ENCODE peak calls at places on chromosomes 16 and 17, in six cellular contexts. L, E, C, H, S and T are unnamed samples.

GRCh38 chr17:21370430-21370829 is 5.7 kb upstream of the KCNJ12 start:
- DNase-seq in S (no peak), C (no peak), L (no peak), H (no peak), E (no peak), T (no peak)

GRCh38 chr17:9666461-9667050 is 21.2 kb downstream of the USP43 start:
- DNase-seq in C (no peak), L (no peak), S (no peak), E (no peak), H (no peak), T (no peak)

GRCh38 chr16:31507929-31508705 is at the start of gene RUSF1:
- DNase-seq in S (peak), E (peak), H (peak), C (peak), L (peak), T (peak)

GRCh38 chr17:9389116-9389515 is 186.5 kb downstream of the STX8 start:
- DNase-seq in S (no peak), L (peak), H (peak), C (no peak), E (no peak), T (no peak)

GRCh38 chr17:75976175-75976848 is 2.7 kb downstream of the ACOX1 start:
- DNase-seq in H (no peak), E (no peak), C (no peak), L (peak), S (no peak), T (no peak)

GRCh38 chr17:60145006-60145935 is 4.5 kb upstream of the CA4 start:
- DNase-seq in H (no peak), E (no peak), L (no peak), S (no peak), C (peak), T (peak)

GRCh38 chr16:48531011-48531962 is 78.7 kb downstream of the N4BP1 start:
- DNase-seq in H (no peak), L (no peak), S (no peak), E (no peak), C (no peak), T (no peak)

GRCh38 chr16:86525696-86526095 is 15.4 kb downstream of the FOXF1 start:
- DNase-seq in C (no peak), H (no peak), E (no peak), S (no peak), L (no peak), T (no peak)

GRCh38 chr16:88926374-88926990 is 50.5 kb downstream of the CBFA2T3 start:
- DNase-seq in C (no peak), L (peak), E (no peak), H (no peak), S (peak), T (no peak)

GRCh38 chr16:88527186-88527936 is 42.8 kb upstream of the ZC3H18 start:
- DNase-seq in L (peak), E (peak), H (no peak), C (peak), S (peak), T (no peak)

GRCh38 chr17:75849724-75850123 is 5.4 kb downstream of the WBP2 start:
- DNase-seq in C (no peak), L (no peak), H (no peak), E (no peak), S (peak), T (no peak)

GRCh38 chr17:62614142-62614541 is 13.3 kb upstream of the MRC2 start:
- DNase-seq in E (no peak), S (no peak), H (no peak), C (no peak), L (no peak), T (no peak)

GRCh38 chr16:54921229-54921824 is 9.3 kb upstream of the IRX5 start:
- DNase-seq in L (no peak), E (no peak), S (no peak), C (no peak), H (no peak), T (no peak)

GRCh38 chr17:55527520-55528118 is 16.4 kb upstream of the SMIM36 start:
- DNase-seq in S (peak), L (peak), E (peak), H (no peak), C (peak), T (peak)

GRCh38 chr17:45137561-45138305 is 2.2 kb downstream of the ACBD4 start:
- DNase-seq in H (no peak), L (no peak), E (no peak), S (no peak), C (no peak), T (no peak)

GRCh38 chr17:15384142-15384803 is 42.9 kb upstream of the TEKT3 start:
- DNase-seq in E (no peak), C (peak), S (no peak), H (no peak), L (no peak), T (no peak)

GRCh38 chr17:79090503-79091372 is 16.1 kb downstream of the ENGASE start:
- DNase-seq in L (peak), C (peak), H (no peak), S (no peak), E (no peak), T (no peak)

GRCh38 chr16:66996324-66996982 is 8.1 kb downstream of the CES4A start:
- DNase-seq in L (peak), S (no peak), C (no peak), E (no peak), H (no peak), T (no peak)

GRCh38 chr17:66661411-66661843 is 173.5 kb upstream of the CACNG5 start:
- DNase-seq in L (no peak), S (peak), E (no peak), H (no peak), C (no peak), T (no peak)

GRCh38 chr16:29686740-29687327 is 7.9 kb downstream of the QPRT start:
- DNase-seq in E (no peak), C (no peak), S (no peak), H (no peak), L (no peak), T (no peak)

GRCh38 chr16:67278773-67279295 is 498 bp upstream of the PLEKHG4 start:
- DNase-seq in L (no peak), C (peak), H (no peak), E (peak), S (peak), T (peak)

GRCh38 chr17:40134184-40134583 is 6.2 kb upstream of the CASC3 start:
- DNase-seq in S (no peak), L (no peak), C (no peak), H (no peak), E (no peak), T (no peak)

GRCh38 chr16:66289051-66289680 is 77.3 kb upstream of the CDH5 start:
- DNase-seq in C (no peak), S (no peak), E (no peak), L (no peak), H (no peak), T (no peak)

GRCh38 chr17:70405492-70406220 is 236.3 kb downstream of the KCNJ2 start:
- DNase-seq in H (peak), L (no peak), E (no peak), C (no peak), S (no peak), T (no peak)

DNA sequence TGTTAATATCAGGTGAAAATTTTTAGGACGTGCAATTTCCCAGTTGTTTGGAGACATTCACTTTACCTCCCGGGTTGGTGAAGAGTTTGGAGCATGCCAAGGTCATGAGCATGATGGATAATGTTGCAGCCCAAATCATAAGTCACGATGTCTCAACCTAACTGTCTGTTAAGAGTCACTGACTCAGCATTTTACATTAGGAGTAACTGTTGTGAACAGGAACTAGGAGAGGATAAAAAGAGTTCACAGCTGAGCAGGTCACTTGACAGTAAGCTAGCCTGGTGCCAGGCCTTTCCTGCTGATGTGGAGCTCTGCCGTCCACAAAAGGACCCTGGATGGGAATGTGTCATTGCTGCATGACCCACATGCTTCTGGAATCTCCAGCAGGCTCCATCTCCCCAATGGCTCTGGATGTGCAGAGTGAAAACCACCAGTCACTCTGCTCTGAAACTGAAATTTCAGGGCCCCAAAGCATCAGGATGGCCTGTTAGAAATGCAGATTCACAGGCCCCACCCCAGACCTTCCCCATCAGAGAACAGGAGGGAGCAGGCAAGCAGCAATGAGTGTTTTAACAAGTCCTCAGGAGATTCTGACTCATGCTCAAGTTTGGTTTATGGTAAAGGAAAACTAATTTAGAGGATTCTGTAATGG is 371.6 kb upstream of the MAF start:
- DNase-seq in L (no peak), S (peak), H (no peak), C (no peak), E (no peak), T (no peak)
- TF ChIP-seq CREB1 in L (no peak), S (no peak), H (no peak), C (no peak), E (no peak), T (no peak)

GRCh38 chr17:43373343-43373742 is 25.4 kb upstream of the ARL4D start:
- DNase-seq in H (no peak), S (no peak), L (no peak), C (no peak), E (no peak), T (no peak)

GRCh38 chr17:43381204-43381603 is 17.6 kb upstream of the ARL4D start:
- DNase-seq in L (no peak), C (no peak), E (no peak), H (no peak), S (no peak), T (no peak)

GRCh38 chr17:43380307-43380706 is 18.5 kb upstream of the ARL4D start:
- DNase-seq in L (no peak), H (no peak), S (no peak), C (peak), E (no peak), T (no peak)

GRCh38 chr17:43378766-43379165 is 20.0 kb upstream of the ARL4D start:
- DNase-seq in E (no peak), H (no peak), S (no peak), L (no peak), C (no peak), T (no peak)

DNA sequence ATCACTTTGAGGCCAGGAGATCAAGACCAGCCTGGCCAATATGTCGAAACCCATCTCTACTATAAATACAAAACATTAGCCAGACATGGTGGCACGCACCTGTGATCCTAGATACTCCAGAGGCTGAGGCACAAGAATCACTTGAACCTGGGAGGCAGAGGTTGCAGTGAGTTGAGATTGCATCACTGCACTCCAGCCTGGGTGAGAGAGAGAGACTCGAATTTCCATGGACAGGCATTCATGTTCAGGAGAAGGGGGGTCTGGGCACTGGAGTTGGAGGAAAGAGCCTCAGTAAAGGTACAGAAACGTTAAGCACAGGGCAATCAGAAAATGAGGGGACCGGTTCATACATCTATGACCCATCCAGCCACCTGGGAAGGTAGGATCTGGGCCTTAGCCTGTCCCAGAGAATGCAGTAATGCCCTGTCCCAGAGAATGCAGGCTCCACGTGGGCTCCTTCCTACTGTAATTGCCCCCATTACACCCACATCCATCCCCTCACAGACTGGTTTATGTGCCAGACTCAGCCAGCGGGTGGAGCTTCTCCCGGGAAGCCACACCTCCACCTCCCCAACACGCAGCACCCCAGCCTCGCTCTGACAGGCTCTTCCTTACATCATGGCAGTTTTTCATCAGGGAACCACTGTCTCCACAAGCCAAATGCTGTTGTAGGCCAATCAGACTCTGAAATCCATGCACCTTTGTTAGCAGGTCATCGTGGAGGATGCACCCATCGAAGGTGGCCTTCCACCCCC is 21.6 kb upstream of the ARL4D start:
- DNase-seq in H (no peak), E (peak), L (no peak), C (peak), S (no peak), T (no peak)
- TF ChIP-seq CREB1 in H (no peak), E (no peak), L (no peak), C (no peak), S (no peak), T (no peak)

DNA sequence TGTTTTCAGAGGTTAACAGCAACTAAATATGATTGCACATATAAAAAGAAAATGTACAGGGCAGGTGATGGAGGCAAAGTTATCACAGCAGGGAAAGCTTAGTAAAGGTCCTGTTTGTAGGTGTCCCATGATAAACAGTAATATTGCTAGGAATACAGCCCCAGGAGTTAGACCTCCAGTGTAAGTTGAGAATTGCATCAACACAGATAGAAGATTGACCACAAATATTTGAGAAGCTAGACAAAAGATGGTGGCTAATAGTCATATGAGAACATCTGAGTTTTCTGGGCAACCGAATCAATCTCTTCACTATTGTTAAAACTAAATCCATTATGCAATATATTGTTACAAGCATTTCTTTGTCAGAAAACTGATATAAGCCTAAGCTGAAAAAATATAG is 152.6 kb downstream of the CDH11 start:
- DNase-seq in H (no peak), C (no peak), E (no peak), S (no peak), L (no peak), T (no peak)
- TF ChIP-seq CREB1 in H (no peak), C (no peak), E (no peak), S (no peak), L (no peak), T (no peak)

DNA sequence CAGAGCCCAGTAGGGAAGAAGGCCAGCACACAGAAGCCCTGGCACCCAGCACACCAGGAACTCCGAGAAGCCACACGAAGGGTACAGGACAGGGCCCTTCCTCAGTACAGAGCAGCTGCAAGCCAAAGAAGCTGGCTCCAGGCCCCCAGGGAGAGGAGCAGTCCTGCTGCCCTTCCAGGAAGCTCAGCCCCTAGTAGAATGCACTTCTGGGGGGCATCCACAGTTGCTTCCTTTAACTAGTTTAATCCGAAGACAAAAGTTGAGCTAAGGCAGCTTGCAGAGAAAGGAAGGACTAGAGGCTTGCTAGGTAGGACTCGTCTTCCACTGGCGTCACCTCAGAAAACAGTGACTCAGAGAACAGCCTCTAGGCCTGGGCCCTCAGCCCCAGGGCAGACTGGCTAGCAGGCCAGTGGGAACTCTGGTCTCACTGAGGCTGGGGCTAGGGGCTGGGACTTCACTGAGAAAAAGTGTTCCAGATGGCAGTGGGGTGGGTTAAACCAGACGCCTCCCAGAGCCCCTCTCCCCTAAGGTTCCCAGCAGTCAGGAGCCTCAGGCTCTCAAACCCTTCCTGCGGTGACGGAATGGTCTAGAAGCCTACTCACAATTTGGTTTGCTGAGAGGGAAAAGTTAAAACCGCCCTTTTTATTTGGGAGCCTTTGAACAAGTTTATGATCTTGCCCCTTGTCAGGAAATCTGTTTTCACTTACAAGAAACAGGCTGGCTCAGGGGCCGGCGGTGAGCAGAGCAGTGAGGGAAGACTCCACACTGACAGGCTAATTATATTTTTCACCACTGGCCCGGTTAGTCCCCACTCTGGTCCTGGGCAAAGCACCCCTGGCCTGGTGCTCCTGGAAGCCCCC is 41.4 kb downstream of the ACTG1 start:
- DNase-seq in C (no peak), L (no peak), S (no peak), E (no peak), H (no peak), T (no peak)
- TF ChIP-seq CREB1 in C (no peak), L (no peak), S (no peak), E (no peak), H (no peak), T (no peak)

GRCh38 chr16:3610698-3611144 is 685 bp downstream of the SLX4 start:
- DNase-seq in S (no peak), E (no peak), L (no peak), H (no peak), C (peak), T (no peak)
- TF ChIP-seq CREB1 in S (no peak), E (no peak), L (no peak), H (no peak), C (no peak), T (no peak)

DNA sequence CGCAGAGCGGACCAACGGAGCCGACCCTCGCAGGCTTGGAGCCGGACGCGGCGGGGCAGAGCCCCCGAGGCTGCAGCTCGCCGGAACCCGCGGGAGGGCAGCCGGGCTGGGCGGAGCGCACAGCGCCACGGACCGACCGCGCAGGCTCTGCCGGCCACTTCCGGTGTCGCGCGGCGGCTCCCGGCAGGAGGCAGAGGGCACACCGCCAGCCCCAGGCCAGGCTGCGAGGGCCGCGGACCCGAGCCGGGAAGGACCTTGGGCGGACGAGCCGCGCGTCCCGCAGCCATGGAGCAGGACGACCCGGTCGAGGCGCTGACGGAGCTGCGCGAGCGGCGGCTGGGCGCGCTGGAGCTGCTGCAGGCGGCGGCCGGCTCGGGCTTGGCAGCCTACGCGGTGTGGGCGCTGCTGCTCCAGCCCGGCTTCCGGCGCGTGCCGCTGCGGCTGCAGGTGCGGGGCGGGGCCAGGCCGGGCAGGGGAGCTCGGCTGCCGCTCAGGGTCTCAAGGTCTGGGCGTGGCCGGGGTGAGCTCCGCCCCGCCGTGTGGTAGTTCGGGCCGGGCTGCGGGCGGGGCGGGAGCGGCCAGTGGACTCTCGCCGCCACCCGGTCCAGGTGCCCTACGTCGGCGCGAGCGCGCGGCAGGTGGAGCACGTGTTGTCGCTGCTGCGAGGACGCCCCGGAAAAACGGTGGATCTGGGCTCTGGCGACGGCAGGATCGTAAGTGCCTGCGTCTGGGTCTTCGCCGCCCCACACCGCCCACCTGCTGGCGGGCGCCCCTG is at the start of gene ANTKMT:
- DNase-seq in E (peak), H (no peak), C (peak), L (peak), S (peak), T (no peak)
- TF ChIP-seq CREB1 in E (peak), H (peak), C (peak), L (no peak), S (peak), T (peak)

DNA sequence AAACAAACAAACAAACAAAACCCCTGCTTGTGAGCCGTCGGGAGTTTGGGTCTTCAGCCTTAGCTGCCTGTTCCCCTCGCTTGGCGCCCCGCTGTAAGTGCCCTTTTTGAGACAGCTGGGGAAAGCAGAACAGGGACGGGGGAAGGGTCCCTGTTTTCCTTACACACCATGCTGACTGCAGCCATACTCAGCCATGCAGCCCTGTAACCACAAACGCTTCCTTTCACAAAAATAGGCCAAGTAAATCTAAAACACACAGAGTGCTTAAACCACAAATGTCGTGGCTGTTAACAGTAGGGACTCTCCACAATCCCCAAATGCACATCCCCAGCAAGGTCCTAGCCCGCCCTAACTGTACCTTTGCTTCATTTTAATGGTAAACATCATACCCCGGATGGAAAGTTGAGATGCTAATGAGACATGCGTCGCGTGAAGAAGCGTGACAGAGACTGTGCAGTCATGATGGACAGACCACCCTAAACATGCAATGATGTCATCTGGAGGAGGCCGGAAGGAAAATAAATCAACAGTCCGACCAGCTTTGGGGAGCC is 129.9 kb downstream of the MGAT5B start:
- DNase-seq in L (no peak), H (peak), S (no peak), E (no peak), C (no peak), T (no peak)
- TF ChIP-seq CREB1 in L (no peak), H (peak), S (no peak), E (no peak), C (no peak), T (no peak)